ENCODE peak calls at places on chromosomes 12 and 14, in nine cellular contexts. T is fibroblast of lung, Z is A549, R is left ventricle myocardium inferior, O is heart left ventricle, S is psoas muscle, N is NB4, E is GM12865, W is Peyer's patch. F is an unnamed sample.
A peak's percentile ranks its signal among the peaks of the same experiment; 100 is the strongest.

GRCh38 chr14:90717916-90718315 is 98.3 kb downstream of the TTC7B start:
- DNase-seq in T (peak; percentile 53), Z (no peak), R (no peak), O (no peak), S (no peak), N (no peak), E (no peak), W (no peak), F (peak; percentile 73)

GRCh38 chr12:132284071-132284492 is 45.3 kb downstream of the GALNT9 start:
- DNase-seq in T (peak; percentile 21), Z (no peak), R (no peak), O (peak; percentile 31), S (peak; percentile 6), N (peak; percentile 67), E (no peak), W (no peak), F (no peak)

GRCh38 chr12:125332900-125333299 is 267.7 kb downstream of the AACS start:
- DNase-seq in T (no peak), Z (no peak), R (no peak), O (no peak), S (no peak), N (peak; percentile 10), E (no peak), W (no peak), F (no peak)

GRCh38 chr14:54226103-54226502 is 170.7 kb upstream of the CDKN3 start:
- DNase-seq in T (peak; percentile 74), Z (no peak), R (no peak), O (no peak), S (no peak), N (no peak), E (no peak), W (no peak), F (no peak)

GRCh38 chr12:58566599-58566998 is 353.7 kb downstream of the LRIG3 start:
- DNase-seq in T (peak; percentile 85), Z (no peak), R (no peak), O (no peak), S (no peak), N (no peak), E (no peak), W (no peak), F (no peak)

GRCh38 chr14:24377660-24378059 is 9.7 kb downstream of the NFATC4 start:
- DNase-seq in T (no peak), Z (no peak), R (no peak), O (no peak), S (no peak), N (peak; percentile 29), E (no peak), W (no peak), F (no peak)

GRCh38 chr14:67680941-67681340 is 6.5 kb upstream of the VTI1B start:
- DNase-seq in T (no peak), Z (no peak), R (no peak), O (no peak), S (no peak), N (peak; percentile 81), E (no peak), W (no peak), F (no peak)

GRCh38 chr12:3713483-3713882 is 39.4 kb downstream of the CRACR2A start:
- DNase-seq in T (no peak), Z (no peak), R (no peak), O (no peak), S (no peak), N (no peak), E (no peak), W (no peak), F (no peak)

GRCh38 chr12:24111591-24111990 is 162.1 kb upstream of the SOX5 start:
- DNase-seq in T (peak; percentile 57), Z (no peak), R (no peak), O (no peak), S (no peak), N (no peak), E (no peak), W (no peak), F (peak; percentile 31)

GRCh38 chr12:24109381-24110039 is 160.0 kb upstream of the SOX5 start:
- DNase-seq in T (peak; percentile 44), Z (no peak), R (no peak), O (no peak), S (no peak), N (peak; percentile 21), E (peak; percentile 64), W (no peak), F (peak; percentile 20)

GRCh38 chr12:24113701-24114100 is 164.2 kb upstream of the SOX5 start:
- DNase-seq in T (no peak), Z (no peak), R (no peak), O (no peak), S (no peak), N (no peak), E (no peak), W (no peak), F (no peak)

DNA sequence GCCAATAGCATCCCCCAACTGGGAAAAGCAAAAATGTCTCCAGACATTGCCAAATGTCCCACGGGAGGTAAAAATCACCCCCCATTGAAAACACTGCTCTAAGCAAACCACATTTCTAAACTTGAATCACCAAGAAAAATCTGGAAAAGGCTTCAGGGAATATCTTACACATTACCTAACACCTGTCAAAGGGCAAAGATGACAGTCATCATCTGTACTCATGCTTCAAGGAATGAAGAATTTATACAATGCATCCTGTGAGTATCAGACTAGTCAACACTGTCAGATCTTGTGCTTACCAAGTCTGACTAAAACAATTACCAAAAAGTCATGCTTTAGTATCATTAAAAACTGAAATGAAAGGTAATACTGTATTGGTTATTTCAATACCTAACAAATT is 161.6 kb upstream of the SOX5 start:
- DNase-seq in T (peak; percentile 4), Z (no peak), R (no peak), O (no peak), S (no peak), N (no peak), E (no peak), W (no peak), F (no peak)
- H3K4me3 ChIP-seq in T (no peak overlapping the region), Z (no peak overlapping the region), R (no peak overlapping the region), O (no peak overlapping the region), S (no peak overlapping the region), N (no peak overlapping the region), E (no peak overlapping the region), W (no peak overlapping the region), F (no peak overlapping the region)

GRCh38 chr12:27233814-27234213 is 10.3 kb upstream of the STK38L start:
- DNase-seq in T (no peak), Z (no peak), R (no peak), O (no peak), S (no peak), N (no peak), E (no peak), W (no peak), F (no peak)
- TF ChIP-seq CTCF in T (peak; percentile 10), Z (no peak), R (no peak), O (peak; percentile 6), S (no peak), N (peak; percentile 13), E (peak; percentile 10), W (no peak), F (peak; percentile 21)

DNA sequence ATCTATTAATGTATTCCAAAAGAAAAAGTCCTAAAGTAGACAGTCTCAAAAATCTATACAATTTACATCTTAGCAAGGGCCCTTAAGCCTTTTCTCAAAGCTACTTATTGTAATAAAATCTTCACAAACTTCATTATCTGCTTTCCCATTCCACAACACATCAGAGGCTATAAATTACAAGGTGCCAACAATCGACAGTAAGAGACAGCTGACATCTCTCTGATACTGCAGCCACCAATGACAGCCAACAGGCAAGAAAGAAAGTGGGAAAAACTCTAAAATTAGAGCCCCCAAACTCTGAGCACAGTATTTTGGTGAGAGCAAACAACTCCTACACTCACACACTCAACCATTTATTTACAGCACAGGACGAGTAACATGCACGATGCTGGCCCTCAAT is 2.2 kb downstream of the ANGEL1 start:
- DNase-seq in T (no peak), Z (no peak), R (no peak), O (no peak), S (no peak), N (no peak), E (no peak), W (no peak), F (no peak)
- H3K4me3 ChIP-seq in T (peak overlapping the region; percentile 67), Z (no peak overlapping the region), R (peak overlapping the region; percentile 74), O (peak overlapping the region; percentile 85), S (peak overlapping the region; percentile 97), N (peak overlapping the region; percentile 86), E (no peak overlapping the region), W (peak overlapping the region; percentile 22), F (no peak overlapping the region)

DNA sequence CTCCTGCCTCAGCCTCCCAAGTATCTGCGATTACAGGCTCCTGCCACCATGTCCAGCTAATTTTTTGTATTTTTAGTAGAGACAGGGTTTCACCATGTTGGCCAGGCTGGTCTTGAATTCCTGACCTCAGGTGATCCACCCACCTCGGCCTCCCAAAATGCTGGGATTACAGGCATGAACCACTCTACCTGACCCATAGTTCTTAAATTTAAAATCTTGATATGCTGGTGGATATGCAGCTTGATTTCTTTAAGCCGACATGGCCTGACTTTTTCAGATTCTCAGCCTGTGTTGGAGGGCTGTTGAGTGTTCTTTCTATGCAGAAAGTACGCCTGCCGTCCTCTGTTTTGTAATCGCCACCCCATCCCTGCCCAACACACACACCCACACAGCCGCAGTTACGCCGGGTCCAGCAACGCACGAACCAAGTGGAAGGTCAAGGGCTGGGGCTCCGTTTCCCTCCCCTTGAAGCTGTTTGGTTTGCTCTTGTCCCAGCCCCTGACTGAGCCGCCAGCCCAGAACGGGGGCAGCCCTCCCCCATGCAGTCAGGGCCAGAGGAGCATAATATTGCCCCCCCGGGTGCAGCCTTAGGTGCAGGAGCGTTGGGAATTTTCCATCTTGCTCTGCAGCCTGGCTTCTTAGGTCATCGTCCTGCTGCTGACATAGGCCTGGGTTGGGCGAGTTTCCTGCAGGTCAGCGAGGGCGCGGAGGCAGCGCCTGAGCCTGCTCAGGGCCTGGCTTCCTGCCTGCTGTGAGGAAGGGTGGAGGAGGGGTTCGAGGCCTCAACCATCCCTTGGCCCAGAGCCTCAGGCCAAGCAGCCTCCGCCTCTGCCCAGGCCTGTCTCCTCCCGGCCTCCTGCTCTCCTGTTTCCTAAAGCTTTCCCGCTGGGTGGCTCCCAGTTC is 44.2 kb downstream of the PSMA6 start:
- DNase-seq in T (peak; percentile 100), Z (peak; percentile 89), R (peak; percentile 93), O (peak; percentile 96), S (peak; percentile 93), N (peak; percentile 91), E (no peak), W (peak; percentile 47), F (no peak)
- TF ChIP-seq CTCF in T (peak; percentile 6), Z (no peak), R (no peak), O (no peak), S (no peak), N (no peak), E (no peak), W (no peak), F (no peak)

DNA sequence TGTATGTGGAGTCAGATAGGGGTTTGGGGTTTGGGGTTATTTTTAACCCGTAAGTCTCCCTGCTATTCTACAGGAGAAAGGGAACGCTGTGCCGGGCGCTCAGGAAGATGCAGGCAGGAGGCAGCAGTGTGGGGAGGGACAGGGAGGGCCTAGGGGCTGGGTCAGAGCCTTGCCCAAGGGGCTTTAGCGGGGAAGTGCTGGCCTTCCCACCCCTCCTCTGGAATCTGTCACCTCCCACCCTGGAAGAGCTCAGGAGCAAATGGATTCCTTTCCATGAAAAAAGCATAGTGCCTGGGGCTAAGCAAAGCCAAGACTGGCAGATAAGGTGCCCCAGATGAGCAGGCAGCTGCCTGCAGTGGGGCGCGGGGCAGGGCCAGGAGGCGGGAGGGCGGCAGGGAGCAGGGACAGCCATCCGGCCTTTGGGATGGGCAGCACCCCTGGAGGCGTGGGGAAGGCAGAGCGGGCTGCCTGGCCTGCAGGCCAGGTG is 7.3 kb upstream of the INF2 start:
- DNase-seq in T (no peak), Z (peak; percentile 55), R (peak; percentile 17), O (peak; percentile 48), S (no peak), N (no peak), E (no peak), W (no peak), F (no peak)
- H3K4me3 ChIP-seq in T (peak overlapping the region; percentile 39), Z (peak overlapping the region; percentile 38), R (peak overlapping the region; percentile 50), O (peak overlapping the region; percentile 35), S (peak overlapping the region; percentile 30), N (no peak overlapping the region), E (no peak overlapping the region), W (peak overlapping the region; percentile 13), F (no peak overlapping the region)